ENCODE peak calls at places on chromosomes 5 and 9, in four cellular contexts. One of them, this sample, is unnamed.

GRCh38 chr5:109076741-109077140 is 329.0 kb downstream of the FER start:
- DNase-seq in cardiac muscle cell: no peak
- DNase-seq in GM12865: no peak
- DNase-seq in kidney epithelial cell: no peak
- DNase-seq in this sample: no peak

GRCh38 chr9:98362624-98363023 is 107.2 kb upstream of the TBC1D2 start:
- DNase-seq in cardiac muscle cell: no peak
- DNase-seq in GM12865: no peak
- DNase-seq in kidney epithelial cell: no peak
- DNase-seq in this sample: no peak

GRCh38 chr9:132172185-132172584 is 10.3 kb downstream of the NTNG2 start:
- DNase-seq in cardiac muscle cell: no peak
- DNase-seq in GM12865: no peak
- DNase-seq in kidney epithelial cell: no peak
- DNase-seq in this sample: no peak

GRCh38 chr5:71533614-71534013 is 53.5 kb upstream of the MCCC2 start:
- DNase-seq in cardiac muscle cell: peak; percentile 40
- DNase-seq in GM12865: peak; percentile 57
- DNase-seq in kidney epithelial cell: peak; percentile 1
- DNase-seq in this sample: no peak

GRCh38 chr5:137226081-137226480 is 273.0 kb downstream of the SPOCK1 start:
- DNase-seq in cardiac muscle cell: no peak
- DNase-seq in GM12865: no peak
- DNase-seq in kidney epithelial cell: no peak
- DNase-seq in this sample: no peak

GRCh38 chr9:133691659-133692363 is 46.3 kb downstream of the SARDH start:
- DNase-seq in cardiac muscle cell: peak; percentile 41
- DNase-seq in GM12865: no peak
- DNase-seq in kidney epithelial cell: no peak
- DNase-seq in this sample: no peak

GRCh38 chr5:112390327-112390726 is 28.8 kb downstream of the EPB41L4A start:
- DNase-seq in cardiac muscle cell: no peak
- DNase-seq in GM12865: no peak
- DNase-seq in kidney epithelial cell: no peak
- DNase-seq in this sample: no peak

GRCh38 chr9:115992834-115993233 is 160.8 kb upstream of the PAPPA start:
- DNase-seq in cardiac muscle cell: no peak
- DNase-seq in GM12865: no peak
- DNase-seq in kidney epithelial cell: no peak
- DNase-seq in this sample: no peak

GRCh38 chr9:132210472-132211145 is 48.8 kb downstream of the NTNG2 start:
- DNase-seq in cardiac muscle cell: no peak
- DNase-seq in GM12865: no peak
- DNase-seq in kidney epithelial cell: peak; percentile 66
- DNase-seq in this sample: no peak

GRCh38 chr5:177576169-177576568 is 15.8 kb upstream of the TMED9 start:
- DNase-seq in cardiac muscle cell: no peak
- DNase-seq in GM12865: no peak
- DNase-seq in kidney epithelial cell: no peak
- DNase-seq in this sample: no peak

GRCh38 chr5:158175664-158176507 is 316.9 kb upstream of the CLINT1 start:
- DNase-seq in cardiac muscle cell: no peak
- DNase-seq in GM12865: no peak
- DNase-seq in kidney epithelial cell: peak; percentile 16
- DNase-seq in this sample: no peak

DNA sequence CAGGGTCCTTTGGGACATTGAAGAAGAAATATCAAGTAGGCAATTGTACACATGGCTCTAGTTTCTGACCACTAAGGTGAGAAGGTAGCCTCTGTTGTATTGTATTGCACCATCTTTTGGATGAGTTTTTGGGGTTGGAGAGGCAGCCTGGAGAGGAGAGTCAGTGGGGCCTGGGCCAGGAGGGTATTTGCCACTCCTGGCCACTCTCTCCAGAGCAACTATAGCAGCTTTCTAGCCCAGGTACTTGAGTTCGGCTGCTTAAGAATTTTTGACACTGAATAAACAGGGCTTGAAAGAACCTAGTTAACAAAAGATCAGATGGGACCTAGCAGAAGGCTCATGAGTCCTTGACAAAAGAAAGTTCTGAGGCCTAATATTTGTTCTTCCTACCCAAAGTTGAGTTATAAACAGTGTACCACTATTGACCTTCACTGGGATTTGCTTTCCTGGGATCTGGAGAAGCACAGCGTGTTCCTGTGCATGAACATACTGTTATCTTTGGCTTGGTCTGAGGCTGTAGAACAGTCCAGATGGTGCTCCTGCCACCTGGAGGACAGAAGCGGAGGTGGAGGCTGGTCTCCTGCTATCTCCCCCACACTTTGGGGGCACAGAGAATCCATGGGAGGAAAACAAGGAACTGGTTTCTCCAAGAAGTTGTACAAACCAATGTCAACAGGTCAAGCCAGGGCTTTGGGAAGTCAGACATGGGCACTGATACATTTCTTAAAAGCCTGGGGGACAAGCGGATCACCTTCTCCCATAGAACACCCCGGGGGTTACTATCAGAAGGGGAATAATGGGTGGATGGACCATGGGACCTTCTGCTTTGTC is 110.4 kb upstream of the LIFR start:
- DNase-seq in cardiac muscle cell: peak; percentile 74
- DNase-seq in GM12865: peak; percentile 14
- DNase-seq in kidney epithelial cell: no peak
- DNase-seq in this sample: no peak
- TF ChIP-seq CTCF in cardiac muscle cell: peak; percentile 75
- TF ChIP-seq CTCF in GM12865: peak; percentile 42
- TF ChIP-seq CTCF in kidney epithelial cell: peak; percentile 58
- TF ChIP-seq CTCF in this sample: peak; percentile 64

GRCh38 chr5:65588694-65589093 is 25.6 kb downstream of the PPWD1 start:
- DNase-seq in cardiac muscle cell: no peak
- DNase-seq in GM12865: no peak
- DNase-seq in kidney epithelial cell: no peak
- DNase-seq in this sample: no peak
- TF ChIP-seq CTCF in cardiac muscle cell: no peak
- TF ChIP-seq CTCF in GM12865: no peak
- TF ChIP-seq CTCF in kidney epithelial cell: no peak
- TF ChIP-seq CTCF in this sample: no peak

DNA sequence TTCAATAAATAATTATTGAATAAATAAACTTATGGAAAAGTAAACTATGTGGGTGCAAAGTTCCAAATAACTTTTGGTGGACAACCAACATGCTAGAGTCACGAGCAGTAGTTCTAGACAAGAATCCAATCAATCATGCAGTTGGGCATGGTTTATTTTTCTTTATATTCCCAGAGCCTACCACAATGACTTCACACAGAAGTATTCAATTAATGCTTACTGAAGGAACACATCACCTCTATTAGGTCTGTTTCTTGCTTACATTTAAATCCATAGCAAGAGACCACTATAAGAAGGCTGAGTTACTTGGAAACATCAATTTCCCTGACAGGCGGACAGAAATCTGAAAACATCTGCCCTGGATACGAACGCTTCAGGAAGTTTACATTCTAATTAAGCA is 214.2 kb downstream of the TMEM232 start:
- DNase-seq in cardiac muscle cell: no peak
- DNase-seq in GM12865: no peak
- DNase-seq in kidney epithelial cell: no peak
- DNase-seq in this sample: no peak
- TF ChIP-seq CTCF in cardiac muscle cell: no peak
- TF ChIP-seq CTCF in GM12865: no peak
- TF ChIP-seq CTCF in kidney epithelial cell: no peak
- TF ChIP-seq CTCF in this sample: no peak

DNA sequence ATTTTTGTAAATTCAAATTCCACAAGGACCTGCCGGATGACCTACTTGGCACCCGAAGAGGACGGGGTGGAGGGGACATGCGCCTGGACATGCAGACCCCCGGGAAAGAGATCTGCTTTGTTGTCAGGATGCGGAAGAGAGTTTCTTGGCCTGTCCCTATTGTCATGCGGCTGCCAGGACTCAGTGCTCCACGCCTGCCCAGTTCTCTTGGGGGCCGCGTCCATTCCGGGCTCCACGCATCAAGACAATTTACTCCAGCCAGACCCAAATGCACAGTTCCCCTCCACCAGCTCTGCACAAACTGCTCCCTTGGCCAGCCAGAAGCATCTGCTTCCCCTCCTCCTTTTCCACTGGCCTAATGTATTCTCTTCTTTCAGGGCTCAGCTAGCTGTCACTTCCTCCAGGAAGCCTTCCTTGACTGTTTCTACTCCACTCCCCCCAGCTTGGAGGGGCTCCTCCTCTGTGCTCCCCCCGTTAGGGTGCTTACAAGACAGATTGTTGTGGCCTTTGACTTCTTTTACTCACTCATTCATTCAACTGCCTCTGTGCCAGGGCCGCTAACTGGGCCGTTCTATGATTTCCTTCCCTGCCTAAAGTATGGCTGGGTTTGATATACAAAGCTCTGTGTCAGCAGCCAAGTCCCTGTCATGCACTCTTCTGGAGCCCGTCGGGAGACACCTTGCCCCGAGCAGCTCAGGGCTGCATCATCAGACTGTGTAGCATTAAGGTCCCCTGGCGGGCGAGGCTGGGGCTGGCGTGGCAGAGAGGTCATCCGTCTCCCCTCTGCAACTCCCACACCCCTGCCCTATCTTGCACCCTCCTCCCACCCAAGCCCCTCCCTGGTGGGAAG is 6.6 kb downstream of the FIBCD1 start:
- DNase-seq in cardiac muscle cell: peak; percentile 65
- DNase-seq in GM12865: peak; percentile 16
- DNase-seq in kidney epithelial cell: no peak
- DNase-seq in this sample: no peak
- TF ChIP-seq CTCF in cardiac muscle cell: peak; percentile 22
- TF ChIP-seq CTCF in GM12865: no peak
- TF ChIP-seq CTCF in kidney epithelial cell: peak; percentile 28
- TF ChIP-seq CTCF in this sample: no peak

DNA sequence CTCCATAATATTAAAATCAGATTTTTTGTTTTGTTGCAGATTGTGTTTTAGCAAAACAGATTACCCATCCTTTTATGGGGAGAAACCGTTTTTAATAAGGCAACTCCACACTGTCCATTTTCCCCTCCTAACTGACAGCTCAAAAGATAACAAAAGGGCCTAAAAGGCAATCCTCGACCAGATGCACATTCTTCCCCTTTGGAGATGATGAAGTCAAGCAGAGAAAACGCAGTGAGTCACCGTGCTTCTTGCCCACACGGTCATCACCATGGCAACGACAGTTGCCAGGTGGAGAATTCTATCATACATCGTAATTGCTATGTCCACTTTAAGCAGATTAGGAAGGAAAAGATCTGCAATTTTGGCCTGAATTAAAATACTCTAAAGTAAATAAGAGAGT is 96.4 kb downstream of the DIRAS2 start:
- DNase-seq in cardiac muscle cell: peak; percentile 42
- DNase-seq in GM12865: peak; percentile 28
- DNase-seq in kidney epithelial cell: peak; percentile 99
- DNase-seq in this sample: no peak
- TF ChIP-seq CTCF in cardiac muscle cell: no peak
- TF ChIP-seq CTCF in GM12865: no peak
- TF ChIP-seq CTCF in kidney epithelial cell: no peak
- TF ChIP-seq CTCF in this sample: no peak

GRCh38 chr5:103031607-103032006 is 88.3 kb downstream of the GIN1 start:
- DNase-seq in cardiac muscle cell: peak; percentile 11
- DNase-seq in GM12865: no peak
- DNase-seq in kidney epithelial cell: no peak
- DNase-seq in this sample: no peak
- TF ChIP-seq CTCF in cardiac muscle cell: peak; percentile 42
- TF ChIP-seq CTCF in GM12865: no peak
- TF ChIP-seq CTCF in kidney epithelial cell: peak; percentile 42
- TF ChIP-seq CTCF in this sample: peak; percentile 45

DNA sequence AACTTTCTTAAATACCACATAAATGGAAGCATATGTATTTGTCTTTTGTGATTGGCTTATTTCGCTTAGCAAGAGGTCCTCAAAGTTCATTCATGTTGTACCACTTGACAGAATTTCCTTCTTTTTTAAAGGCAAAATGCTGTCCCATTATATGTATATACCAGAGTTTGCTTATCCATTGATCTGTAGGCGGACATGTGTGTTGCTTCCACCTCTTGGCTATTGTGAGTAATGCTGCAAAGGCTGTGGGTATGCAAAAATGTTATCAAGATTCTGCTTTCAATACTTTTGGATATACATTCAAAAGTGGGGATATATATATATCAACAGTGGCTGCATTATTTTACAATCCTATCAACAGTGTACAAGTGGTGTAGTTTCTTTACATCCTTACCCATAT is 271.0 kb downstream of the PRR16 start:
- DNase-seq in cardiac muscle cell: no peak
- DNase-seq in GM12865: no peak
- DNase-seq in kidney epithelial cell: no peak
- DNase-seq in this sample: no peak
- TF ChIP-seq CTCF in cardiac muscle cell: no peak
- TF ChIP-seq CTCF in GM12865: no peak
- TF ChIP-seq CTCF in kidney epithelial cell: no peak
- TF ChIP-seq CTCF in this sample: no peak

GRCh38 chr9:9912459-9912858 is 700.3 kb downstream of the PTPRD start:
- DNase-seq in cardiac muscle cell: no peak
- DNase-seq in GM12865: no peak
- DNase-seq in kidney epithelial cell: no peak
- DNase-seq in this sample: no peak
- TF ChIP-seq CTCF in cardiac muscle cell: no peak
- TF ChIP-seq CTCF in GM12865: peak; percentile 18
- TF ChIP-seq CTCF in kidney epithelial cell: peak; percentile 43
- TF ChIP-seq CTCF in this sample: peak; percentile 39

DNA sequence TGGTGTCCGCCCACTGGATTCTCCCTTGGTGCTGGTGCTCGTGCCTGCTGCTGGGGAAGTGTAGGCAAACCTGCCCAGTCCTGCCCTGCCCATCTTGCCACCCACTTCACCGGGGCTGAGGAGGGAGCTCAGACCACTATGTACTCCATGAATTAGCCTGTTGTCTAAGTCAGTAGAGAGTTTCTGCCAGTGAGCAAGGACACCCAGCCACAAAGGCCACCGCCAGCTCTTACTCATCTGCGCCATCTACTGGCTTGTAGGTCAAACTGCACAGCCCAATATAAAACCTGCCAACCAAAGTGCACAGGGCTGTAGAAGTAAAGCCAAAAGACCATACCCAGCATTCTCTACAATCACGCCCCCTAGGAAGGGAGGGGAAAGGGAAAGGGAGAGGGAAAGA is 102.3 kb downstream of the GLIS3 start:
- DNase-seq in cardiac muscle cell: no peak
- DNase-seq in GM12865: peak; percentile 26
- DNase-seq in kidney epithelial cell: no peak
- DNase-seq in this sample: peak; percentile 6
- TF ChIP-seq CTCF in cardiac muscle cell: peak; percentile 32
- TF ChIP-seq CTCF in GM12865: peak; percentile 46
- TF ChIP-seq CTCF in kidney epithelial cell: peak; percentile 48
- TF ChIP-seq CTCF in this sample: peak; percentile 43

This sample was measured in GM06990.